ENCODE peak calls at places on chromosomes 12 and 14, in ten cellular contexts. N is stimulated activated naive CD8-positive, alpha-beta T cell treated with anti-CD3 and anti-CD28 coated beads, Interleukin-15, Interleukin-2, amounts not matched to agents 100 U/mL and 50 U/mL, for 24 hours; M is central memory CD8-positive, alpha-beta T cell; C is activated B cell treated with CpG ODN at 0.5 μM for 24 hours; H is gastroesophageal sphincter; D is A549; V is effector memory CD8-positive, alpha-beta T cell; T is sciatic nerve; U is left cardiac atrium; S is activated CD8-positive, alpha-beta memory T cell treated with anti-CD3 and anti-CD28 coated beads, Interleukin-2, amount 10 ng/mL, durations not matched to agents 7 days and 5 days. B is an unnamed sample.

GRCh38 chr14:21264025-21264801 is 5.0 kb downstream of the HNRNPC start:
- ATAC-seq in N (peak), M (peak), C (peak), H (no peak), D (peak), V (peak), T (no peak), U (peak), S (peak), B (peak)

GRCh38 chr14:93230539-93230938 is 23.5 kb downstream of the UBR7 start:
- ATAC-seq in N (no peak), M (no peak), C (no peak), H (no peak), D (no peak), V (no peak), T (no peak), U (no peak), S (no peak), B (no peak)

GRCh38 chr14:101055106-101055662 is 151.7 kb upstream of the RTL1 start:
- ATAC-seq in N (no peak), M (no peak), C (no peak), H (no peak), D (no peak), V (no peak), T (no peak), U (no peak), S (no peak), B (no peak)

GRCh38 chr12:113766133-113766879 is 199.8 kb downstream of the RBM19 start:
- ATAC-seq in N (no peak), M (no peak), C (no peak), H (no peak), D (peak), V (no peak), T (no peak), U (no peak), S (no peak), B (no peak)

GRCh38 chr12:19397534-19397933 is 41.8 kb upstream of the AEBP2 start:
- ATAC-seq in N (no peak), M (no peak), C (no peak), H (peak), D (peak), V (no peak), T (no peak), U (peak), S (no peak), B (no peak)

GRCh38 chr12:67484788-67485480 is 163.6 kb upstream of the DYRK2 start:
- ATAC-seq in N (peak), M (no peak), C (no peak), H (no peak), D (no peak), V (no peak), T (no peak), U (no peak), S (no peak), B (no peak)

GRCh38 chr12:10140001-10140400 is 10.0 kb upstream of the CLEC7A start:
- ATAC-seq in N (peak), M (no peak), C (peak), H (no peak), D (peak), V (peak), T (peak), U (peak), S (no peak), B (no peak)

GRCh38 chr12:110537605-110538409 is 35.7 kb downstream of the RAD9B start:
- ATAC-seq in N (no peak), M (no peak), C (no peak), H (peak), D (no peak), V (no peak), T (peak), U (peak), S (no peak), B (no peak)

GRCh38 chr12:132479291-132479690 is 10.7 kb upstream of the FBRSL1 start:
- ATAC-seq in N (no peak), M (no peak), C (no peak), H (no peak), D (peak), V (no peak), T (no peak), U (no peak), S (no peak), B (no peak)

GRCh38 chr12:29428630-29429029 is 47.7 kb upstream of the ERGIC2 start:
- ATAC-seq in N (no peak), M (no peak), C (no peak), H (peak), D (no peak), V (no peak), T (no peak), U (peak), S (no peak), B (no peak)